ENCODE peak calls at places on chromosome 2, in seven cellular contexts. One of them, this sample, is unnamed.

GRCh38 chr2:185628985-185629384 is 109.6 kb upstream of the FSIP2 start:
- DNase-seq in brain microvascular endothelial cell: no peak
- DNase-seq in substantia nigra: no peak
- DNase-seq in coronary artery: no peak
- DNase-seq in lower lobe of right lung: no peak
- DNase-seq in PC-9: no peak
- DNase-seq in heart right ventricle: no peak
- DNase-seq in this sample: no peak

GRCh38 chr2:73359915-73360697 is 25.5 kb upstream of the ALMS1 start:
- DNase-seq in brain microvascular endothelial cell: no peak
- DNase-seq in substantia nigra: no peak
- DNase-seq in coronary artery: no peak
- DNase-seq in lower lobe of right lung: no peak
- DNase-seq in PC-9: no peak
- DNase-seq in heart right ventricle: no peak
- DNase-seq in this sample: no peak

GRCh38 chr2:111222204-111222866 is 101.6 kb downstream of the BCL2L11 start:
- DNase-seq in brain microvascular endothelial cell: no peak
- DNase-seq in substantia nigra: no peak
- DNase-seq in coronary artery: no peak
- DNase-seq in lower lobe of right lung: no peak
- DNase-seq in PC-9: no peak
- DNase-seq in heart right ventricle: no peak
- DNase-seq in this sample: no peak

GRCh38 chr2:59713577-59713976 is 839.9 kb downstream of the BCL11A start:
- DNase-seq in brain microvascular endothelial cell: no peak
- DNase-seq in substantia nigra: no peak
- DNase-seq in coronary artery: no peak
- DNase-seq in lower lobe of right lung: no peak
- DNase-seq in PC-9: no peak
- DNase-seq in heart right ventricle: no peak
- DNase-seq in this sample: no peak

GRCh38 chr2:159091981-159092380 is 123.5 kb downstream of the TANC1 start:
- DNase-seq in brain microvascular endothelial cell: no peak
- DNase-seq in substantia nigra: no peak
- DNase-seq in coronary artery: no peak
- DNase-seq in lower lobe of right lung: no peak
- DNase-seq in PC-9: no peak
- DNase-seq in heart right ventricle: no peak
- DNase-seq in this sample: no peak

GRCh38 chr2:84435331-84436081 is 23.6 kb downstream of the SUCLG1 start:
- DNase-seq in brain microvascular endothelial cell: peak
- DNase-seq in substantia nigra: peak
- DNase-seq in coronary artery: no peak
- DNase-seq in lower lobe of right lung: no peak
- DNase-seq in PC-9: no peak
- DNase-seq in heart right ventricle: peak
- DNase-seq in this sample: peak

GRCh38 chr2:147320148-147320547 is 524.7 kb upstream of the ACVR2A start:
- DNase-seq in brain microvascular endothelial cell: no peak
- DNase-seq in substantia nigra: no peak
- DNase-seq in coronary artery: no peak
- DNase-seq in lower lobe of right lung: no peak
- DNase-seq in PC-9: no peak
- DNase-seq in heart right ventricle: no peak
- DNase-seq in this sample: no peak

GRCh38 chr2:227407601-227408089 is 19.9 kb upstream of the SCYGR1 start:
- DNase-seq in brain microvascular endothelial cell: no peak
- DNase-seq in substantia nigra: no peak
- DNase-seq in coronary artery: no peak
- DNase-seq in lower lobe of right lung: peak
- DNase-seq in PC-9: peak
- DNase-seq in heart right ventricle: peak
- DNase-seq in this sample: no peak

GRCh38 chr2:12514631-12515437 is 201.9 kb upstream of the TRIB2 start:
- DNase-seq in brain microvascular endothelial cell: no peak
- DNase-seq in substantia nigra: no peak
- DNase-seq in coronary artery: no peak
- DNase-seq in lower lobe of right lung: no peak
- DNase-seq in PC-9: no peak
- DNase-seq in heart right ventricle: no peak
- DNase-seq in this sample: no peak

GRCh38 chr2:26986576-26986975 is 16.1 kb downstream of the MAPRE3 start:
- DNase-seq in brain microvascular endothelial cell: no peak
- DNase-seq in substantia nigra: no peak
- DNase-seq in coronary artery: no peak
- DNase-seq in lower lobe of right lung: no peak
- DNase-seq in PC-9: no peak
- DNase-seq in heart right ventricle: no peak
- DNase-seq in this sample: no peak

GRCh38 chr2:164952057-164952702 is 3.1 kb downstream of the SLC38A11 start:
- DNase-seq in brain microvascular endothelial cell: no peak
- DNase-seq in substantia nigra: no peak
- DNase-seq in coronary artery: no peak
- DNase-seq in lower lobe of right lung: no peak
- DNase-seq in PC-9: no peak
- DNase-seq in heart right ventricle: no peak
- DNase-seq in this sample: no peak

GRCh38 chr2:234211797-234212196 is 161.3 kb downstream of the SPP2 start:
- DNase-seq in brain microvascular endothelial cell: peak
- DNase-seq in substantia nigra: no peak
- DNase-seq in coronary artery: no peak
- DNase-seq in lower lobe of right lung: no peak
- DNase-seq in PC-9: no peak
- DNase-seq in heart right ventricle: no peak
- DNase-seq in this sample: no peak

GRCh38 chr2:160666677-160667061 is 173.1 kb upstream of the RBMS1 start:
- DNase-seq in brain microvascular endothelial cell: peak
- DNase-seq in substantia nigra: no peak
- DNase-seq in coronary artery: no peak
- DNase-seq in lower lobe of right lung: no peak
- DNase-seq in PC-9: no peak
- DNase-seq in heart right ventricle: no peak
- DNase-seq in this sample: no peak

GRCh38 chr2:65779021-65779420 is 346.6 kb upstream of the SPRED2 start:
- DNase-seq in brain microvascular endothelial cell: no peak
- DNase-seq in substantia nigra: no peak
- DNase-seq in coronary artery: no peak
- DNase-seq in lower lobe of right lung: no peak
- DNase-seq in PC-9: no peak
- DNase-seq in heart right ventricle: no peak
- DNase-seq in this sample: no peak

GRCh38 chr2:44964704-44965343 is 23.3 kb downstream of the SIX3 start:
- DNase-seq in brain microvascular endothelial cell: no peak
- DNase-seq in substantia nigra: no peak
- DNase-seq in coronary artery: no peak
- DNase-seq in lower lobe of right lung: no peak
- DNase-seq in PC-9: no peak
- DNase-seq in heart right ventricle: no peak
- DNase-seq in this sample: no peak

GRCh38 chr2:109663721-109664120 is 49.6 kb downstream of the SOWAHC start:
- DNase-seq in brain microvascular endothelial cell: peak
- DNase-seq in substantia nigra: peak
- DNase-seq in coronary artery: no peak
- DNase-seq in lower lobe of right lung: no peak
- DNase-seq in PC-9: no peak
- DNase-seq in heart right ventricle: peak
- DNase-seq in this sample: no peak

GRCh38 chr2:95372845-95373244 is 29.7 kb upstream of the FAHD2A start:
- DNase-seq in brain microvascular endothelial cell: no peak
- DNase-seq in substantia nigra: no peak
- DNase-seq in coronary artery: peak
- DNase-seq in lower lobe of right lung: peak
- DNase-seq in PC-9: no peak
- DNase-seq in heart right ventricle: no peak
- DNase-seq in this sample: no peak

GRCh38 chr2:172427990-172428840 is 829 bp downstream of the ITGA6 start:
- DNase-seq in brain microvascular endothelial cell: no peak
- DNase-seq in substantia nigra: peak
- DNase-seq in coronary artery: no peak
- DNase-seq in lower lobe of right lung: peak
- DNase-seq in PC-9: peak
- DNase-seq in heart right ventricle: peak
- DNase-seq in this sample: no peak

GRCh38 chr2:67209107-67209506 is 188.0 kb upstream of the ETAA1 start:
- DNase-seq in brain microvascular endothelial cell: peak
- DNase-seq in substantia nigra: no peak
- DNase-seq in coronary artery: no peak
- DNase-seq in lower lobe of right lung: no peak
- DNase-seq in PC-9: no peak
- DNase-seq in heart right ventricle: no peak
- DNase-seq in this sample: no peak

GRCh38 chr2:111196435-111196834 is 75.7 kb downstream of the BCL2L11 start:
- DNase-seq in brain microvascular endothelial cell: no peak
- DNase-seq in substantia nigra: no peak
- DNase-seq in coronary artery: no peak
- DNase-seq in lower lobe of right lung: no peak
- DNase-seq in PC-9: no peak
- DNase-seq in heart right ventricle: no peak
- DNase-seq in this sample: peak

GRCh38 chr2:102141011-102141914 is 1.3 kb upstream of the IL1R1 start:
- DNase-seq in brain microvascular endothelial cell: no peak
- DNase-seq in substantia nigra: no peak
- DNase-seq in coronary artery: no peak
- DNase-seq in lower lobe of right lung: no peak
- DNase-seq in PC-9: no peak
- DNase-seq in heart right ventricle: peak
- DNase-seq in this sample: no peak

GRCh38 chr2:99127999-99128398 is 13.5 kb upstream of the C2orf15 start:
- DNase-seq in brain microvascular endothelial cell: no peak
- DNase-seq in substantia nigra: no peak
- DNase-seq in coronary artery: no peak
- DNase-seq in lower lobe of right lung: no peak
- DNase-seq in PC-9: no peak
- DNase-seq in heart right ventricle: no peak
- DNase-seq in this sample: no peak

GRCh38 chr2:145010635-145011034 is 490.7 kb upstream of the ZEB2 start:
- DNase-seq in brain microvascular endothelial cell: no peak
- DNase-seq in substantia nigra: no peak
- DNase-seq in coronary artery: no peak
- DNase-seq in lower lobe of right lung: no peak
- DNase-seq in PC-9: no peak
- DNase-seq in heart right ventricle: no peak
- DNase-seq in this sample: no peak

GRCh38 chr2:145012214-145012670 is 492.3 kb upstream of the ZEB2 start:
- DNase-seq in brain microvascular endothelial cell: no peak
- DNase-seq in substantia nigra: no peak
- DNase-seq in coronary artery: no peak
- DNase-seq in lower lobe of right lung: no peak
- DNase-seq in PC-9: no peak
- DNase-seq in heart right ventricle: no peak
- DNase-seq in this sample: no peak

GRCh38 chr2:145006957-145007672 is 487.2 kb upstream of the ZEB2 start:
- DNase-seq in brain microvascular endothelial cell: peak
- DNase-seq in substantia nigra: no peak
- DNase-seq in coronary artery: peak
- DNase-seq in lower lobe of right lung: no peak
- DNase-seq in PC-9: peak
- DNase-seq in heart right ventricle: peak
- DNase-seq in this sample: peak

GRCh38 chr2:145012806-145013205 is 492.9 kb upstream of the ZEB2 start:
- DNase-seq in brain microvascular endothelial cell: no peak
- DNase-seq in substantia nigra: no peak
- DNase-seq in coronary artery: no peak
- DNase-seq in lower lobe of right lung: no peak
- DNase-seq in PC-9: no peak
- DNase-seq in heart right ventricle: no peak
- DNase-seq in this sample: no peak

DNA sequence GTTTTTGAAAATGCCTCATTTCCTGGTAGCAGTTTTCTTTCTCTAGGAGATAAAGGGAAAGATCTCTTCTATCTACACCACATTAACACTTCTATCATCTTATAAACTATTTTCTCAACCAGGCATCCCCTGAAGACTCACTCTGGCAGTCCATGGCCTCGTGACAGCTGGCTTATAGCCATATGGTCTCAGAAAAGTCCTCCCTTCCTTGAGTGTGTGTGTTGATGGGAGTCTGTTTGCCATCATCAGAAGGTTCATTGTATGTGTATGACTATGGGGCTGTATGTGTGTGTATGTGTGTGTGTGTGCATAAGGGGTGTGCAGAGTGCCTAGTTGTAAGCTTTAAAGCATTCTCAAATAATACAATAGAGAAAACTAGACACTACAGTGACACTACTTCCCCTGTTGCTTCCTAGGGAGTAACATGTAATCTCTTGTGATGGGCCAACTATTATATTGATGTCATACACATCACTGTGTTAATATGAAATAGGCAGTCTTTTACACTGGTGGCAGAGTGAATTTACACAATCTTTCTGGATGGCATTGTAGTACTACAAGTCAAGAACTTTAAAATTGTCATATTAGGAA is 487.8 kb upstream of the ZEB2 start:
- DNase-seq in brain microvascular endothelial cell: peak
- DNase-seq in substantia nigra: no peak
- DNase-seq in coronary artery: no peak
- DNase-seq in lower lobe of right lung: no peak
- DNase-seq in PC-9: peak
- DNase-seq in heart right ventricle: peak
- DNase-seq in this sample: no peak
- H3K27ac ChIP-seq in brain microvascular endothelial cell: peak
- H3K27ac ChIP-seq in substantia nigra: no peak
- H3K27ac ChIP-seq in coronary artery: peak
- H3K27ac ChIP-seq in lower lobe of right lung: peak
- H3K27ac ChIP-seq in PC-9: no peak
- H3K27ac ChIP-seq in heart right ventricle: no peak
- H3K27ac ChIP-seq in this sample: peak

GRCh38 chr2:69386789-69387734 is at the start of gene GFPT1:
- DNase-seq in brain microvascular endothelial cell: peak
- DNase-seq in substantia nigra: peak
- DNase-seq in coronary artery: peak
- DNase-seq in lower lobe of right lung: peak
- DNase-seq in PC-9: peak
- DNase-seq in heart right ventricle: peak
- DNase-seq in this sample: peak
- H3K27ac ChIP-seq in brain microvascular endothelial cell: peak
- H3K27ac ChIP-seq in substantia nigra: peak
- H3K27ac ChIP-seq in coronary artery: peak
- H3K27ac ChIP-seq in lower lobe of right lung: peak
- H3K27ac ChIP-seq in PC-9: peak
- H3K27ac ChIP-seq in heart right ventricle: peak
- H3K27ac ChIP-seq in this sample: peak

DNA sequence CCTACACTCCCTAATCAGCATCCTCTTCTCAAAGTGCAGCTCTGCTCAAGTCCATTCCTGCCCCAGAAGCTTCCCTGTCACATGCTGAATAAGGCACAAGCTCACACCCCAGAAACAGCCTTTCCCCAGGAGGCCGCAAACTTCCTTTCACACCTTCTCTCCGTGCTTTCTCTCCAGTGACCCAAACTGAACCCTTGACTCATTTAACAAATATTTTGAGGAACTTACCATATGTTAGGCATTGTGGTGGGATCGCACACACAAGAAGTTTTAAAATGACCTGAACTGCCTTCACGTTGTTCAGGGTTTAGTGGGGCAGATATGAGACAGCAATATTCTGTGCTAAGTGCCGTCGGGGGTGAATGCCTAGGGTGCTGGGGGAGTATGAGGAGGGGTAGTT is 161.3 kb downstream of the INSIG2 start:
- DNase-seq in brain microvascular endothelial cell: no peak
- DNase-seq in substantia nigra: no peak
- DNase-seq in coronary artery: no peak
- DNase-seq in lower lobe of right lung: no peak
- DNase-seq in PC-9: no peak
- DNase-seq in heart right ventricle: no peak
- DNase-seq in this sample: peak
- H3K27ac ChIP-seq in brain microvascular endothelial cell: no peak
- H3K27ac ChIP-seq in substantia nigra: no peak
- H3K27ac ChIP-seq in coronary artery: no peak
- H3K27ac ChIP-seq in lower lobe of right lung: no peak
- H3K27ac ChIP-seq in PC-9: peak
- H3K27ac ChIP-seq in heart right ventricle: no peak
- H3K27ac ChIP-seq in this sample: peak

GRCh38 chr2:1631292-1632005 is 112.9 kb downstream of the PXDN start:
- DNase-seq in brain microvascular endothelial cell: no peak
- DNase-seq in substantia nigra: no peak
- DNase-seq in coronary artery: peak
- DNase-seq in lower lobe of right lung: no peak
- DNase-seq in PC-9: no peak
- DNase-seq in heart right ventricle: no peak
- DNase-seq in this sample: no peak
- H3K27ac ChIP-seq in brain microvascular endothelial cell: no peak
- H3K27ac ChIP-seq in substantia nigra: no peak
- H3K27ac ChIP-seq in coronary artery: no peak
- H3K27ac ChIP-seq in lower lobe of right lung: no peak
- H3K27ac ChIP-seq in PC-9: peak
- H3K27ac ChIP-seq in heart right ventricle: no peak
- H3K27ac ChIP-seq in this sample: peak